ENCODE peak calls at places on chromosomes 7 and 10, in six cellular contexts. I, Q, U, Z, A and G are unnamed samples.

GRCh38 chr10:47346572-47347302 is 1.4 kb upstream of the RBP3 start:
- DNase-seq in A (no peak), Z (peak), I (peak), U (no peak), Q (no peak), G (peak)

GRCh38 chr7:39686261-39686924 is 63.0 kb downstream of the RALA start:
- DNase-seq in Q (peak), Z (peak), U (no peak), A (peak), I (peak), G (no peak)

GRCh38 chr7:7178906-7179305 is 3.4 kb upstream of the C1GALT1 start:
- DNase-seq in U (peak), I (no peak), Z (peak), A (peak), Q (peak), G (no peak)

GRCh38 chr10:63197304-63198092 is 64.4 kb downstream of the NRBF2 start:
- DNase-seq in I (peak), U (no peak), Q (peak), Z (peak), A (no peak), G (no peak)

GRCh38 chr10:61992683-61993629 is 91.5 kb downstream of the ARID5B start:
- DNase-seq in A (peak), Q (peak), I (peak), Z (peak), U (no peak), G (no peak)

GRCh38 chr10:30805061-30805460 is 175.5 kb upstream of the LYZL2 start:
- DNase-seq in Z (no peak), Q (no peak), A (no peak), U (no peak), I (no peak), G (no peak)

GRCh38 chr7:214410-215212 is 22.2 kb downstream of the FAM20C start:
- DNase-seq in U (peak), I (no peak), Q (peak), Z (peak), A (peak), G (no peak)

GRCh38 chr7:121831320-121831719 is 41.6 kb upstream of the PTPRZ1 start:
- DNase-seq in U (peak), Q (no peak), I (no peak), A (no peak), Z (no peak), G (no peak)

GRCh38 chr10:84820596-84820995 is 492.2 kb downstream of the CCSER2 start:
- DNase-seq in Z (no peak), A (no peak), U (no peak), Q (no peak), I (no peak), G (no peak)

GRCh38 chr7:81715984-81716588 is 53.8 kb downstream of the HGF start:
- DNase-seq in Z (peak), U (peak), I (peak), Q (peak), A (peak), G (peak)

GRCh38 chr10:17116193-17116592 is 13.4 kb downstream of the CUBN start:
- DNase-seq in A (no peak), Q (no peak), U (no peak), I (no peak), Z (no peak), G (no peak)

GRCh38 chr10:70575874-70576802 is 26.4 kb downstream of the PRF1 start:
- DNase-seq in I (peak), Q (peak), A (peak), U (peak), Z (peak), G (peak)

GRCh38 chr10:101489355-101489754 is 98.7 kb downstream of the POLL start:
- DNase-seq in Z (peak), U (peak), I (peak), Q (peak), A (no peak), G (peak)

GRCh38 chr10:13382759-13383753 is 35.0 kb upstream of the SEPHS1 start:
- DNase-seq in Q (peak), Z (peak), U (no peak), A (peak), I (no peak), G (no peak)

GRCh38 chr10:42488416-42488815 is 150.0 kb downstream of the ZNF33B start:
- DNase-seq in A (peak), Q (peak), U (peak), Z (peak), I (peak), G (no peak)

GRCh38 chr10:44992070-44992731 is 8.5 kb upstream of the ZNF22 start:
- DNase-seq in Z (no peak), I (no peak), A (no peak), U (no peak), Q (no peak), G (no peak)

GRCh38 chr7:142568430-142569097 is 180.7 kb upstream of the PRSS1 start:
- DNase-seq in U (peak), A (peak), Z (peak), Q (peak), I (peak), G (peak)

GRCh38 chr7:121510858-121511482 is 114.9 kb upstream of the FAM3C start:
- DNase-seq in Q (no peak), I (no peak), Z (no peak), A (no peak), U (peak), G (no peak)

GRCh38 chr10:111972109-111972508 is 211.5 kb downstream of the GPAM start:
- DNase-seq in I (no peak), A (no peak), Z (no peak), Q (peak), U (peak), G (no peak)

GRCh38 chr10:34125702-34126101 is 689.4 kb downstream of the PARD3 start:
- DNase-seq in Z (no peak), I (no peak), Q (no peak), U (no peak), A (no peak), G (no peak)

GRCh38 chr10:26543567-26544306 is 105.6 kb downstream of the APBB1IP start:
- DNase-seq in Z (no peak), U (no peak), A (no peak), Q (no peak), I (no peak), G (no peak)

GRCh38 chr10:128543186-128543585 is 417.0 kb upstream of the MKI67 start:
- DNase-seq in I (no peak), A (no peak), U (no peak), Z (no peak), Q (no peak), G (no peak)

GRCh38 chr10:12535656-12536055 is 186.3 kb downstream of the CAMK1D start:
- DNase-seq in Q (no peak), U (no peak), I (no peak), Z (no peak), A (no peak), G (no peak)

GRCh38 chr7:47698386-47698785 is 116.5 kb upstream of the TNS3 start:
- DNase-seq in U (no peak), Q (no peak), Z (no peak), A (no peak), I (no peak), G (peak)

GRCh38 chr7:151249732-151250072 is 1.2 kb upstream of the SMARCD3 start:
- DNase-seq in Q (peak), I (peak), Z (peak), A (peak), U (no peak), G (peak)

GRCh38 chr7:30851651-30852359 is 59.8 kb upstream of the AQP1 start:
- DNase-seq in U (no peak), I (no peak), Q (peak), A (no peak), Z (peak), G (no peak)

GRCh38 chr10:79149662-79150443 is 81.1 kb downstream of the ZMIZ1 start:
- DNase-seq in I (peak), Z (peak), A (peak), U (peak), Q (peak), G (peak)

GRCh38 chr7:36314491-36314890 is 75.2 kb upstream of the ANLN start:
- DNase-seq in I (no peak), Z (no peak), Q (no peak), U (no peak), A (no peak), G (no peak)

GRCh38 chr10:126712681-126713080 is 42.2 kb upstream of the C10orf90 start:
- DNase-seq in Z (no peak), U (no peak), A (no peak), Q (no peak), I (no peak), G (no peak)

GRCh38 chr10:133096616-133097269 is 9.0 kb downstream of the ADGRA1 start:
- DNase-seq in I (no peak), A (peak), Z (no peak), Q (no peak), U (no peak), G (no peak)

GRCh38 chr10:35752469-35753450 is 110.7 kb upstream of the FZD8 start:
- DNase-seq in Q (no peak), A (peak), U (no peak), Z (no peak), I (peak), G (no peak)

GRCh38 chr7:92595281-92595680 is 5.1 kb upstream of the FAM133B start:
- DNase-seq in Z (peak), I (no peak), Q (peak), A (peak), U (peak), G (no peak)

GRCh38 chr10:24718031-24718855 is 5.4 kb downstream of the ARHGAP21 start:
- DNase-seq in Q (peak), Z (peak), U (peak), I (peak), A (peak), G (no peak)

GRCh38 chr10:125079091-125079600 is 81.2 kb downstream of the CTBP2 start:
- DNase-seq in Q (no peak), A (peak), Z (no peak), U (no peak), I (no peak), G (no peak)

GRCh38 chr7:102292813-102293798 is 6.4 kb downstream of the SH2B2 start:
- DNase-seq in I (no peak), Q (peak), A (no peak), Z (no peak), U (no peak), G (no peak)

GRCh38 chr10:115975031-115975430 is 298.0 kb downstream of the GFRA1 start:
- DNase-seq in Q (no peak), I (no peak), A (no peak), U (no peak), Z (no peak), G (no peak)

GRCh38 chr10:69232736-69233135 is 12.6 kb downstream of the HKDC1 start:
- DNase-seq in Q (no peak), Z (no peak), U (no peak), I (no peak), A (no peak), G (no peak)